ENCODE peak calls at places on chromosomes 16 and 17, in six cellular contexts. P is GM23338, O is HCT116, A is OCI-LY7, B is hepatocyte, M is GM23248. K is an unnamed sample.

GRCh38 chr16:83722501-83723183 is 85.1 kb upstream of the HSBP1 start:
- DNase-seq in P (no peak), O (no peak), A (no peak), B (no peak), M (peak; percentile 31), K (no peak)

GRCh38 chr17:46785696-46786095 is 32.8 kb downstream of the WNT3 start:
- DNase-seq in P (peak; percentile 59), O (no peak), A (no peak), B (peak; percentile 54), M (no peak), K (peak; percentile 80)

GRCh38 chr16:83272843-83273242 is 534.9 kb upstream of the HSBP1 start:
- DNase-seq in P (no peak), O (no peak), A (no peak), B (no peak), M (no peak), K (no peak)

GRCh38 chr17:45020354-45021138 is 30.9 kb downstream of the DCAKD start:
- DNase-seq in P (peak; percentile 82), O (no peak), A (no peak), B (no peak), M (no peak), K (peak; percentile 81)

GRCh38 chr17:12088035-12088434 is 67.4 kb downstream of the MAP2K4 start:
- DNase-seq in P (no peak), O (no peak), A (no peak), B (no peak), M (no peak), K (no peak)

GRCh38 chr17:54980372-54980771 is 11.8 kb downstream of the STXBP4 start:
- DNase-seq in P (peak; percentile 11), O (no peak), A (no peak), B (no peak), M (no peak), K (no peak)

GRCh38 chr16:22297871-22298733 is 893 bp downstream of the POLR3E start:
- DNase-seq in P (peak; percentile 76), O (peak; percentile 94), A (peak; percentile 90), B (peak; percentile 82), M (peak; percentile 99), K (peak; percentile 87)

GRCh38 chr17:35117984-35118383 is 1.7 kb downstream of the RAD51D start:
- DNase-seq in P (no peak), O (no peak), A (peak; percentile 63), B (no peak), M (peak; percentile 59), K (no peak)

GRCh38 chr17:82449136-82449882 is 1.2 kb downstream of the CYBC1 start:
- DNase-seq in P (peak; percentile 82), O (no peak), A (peak; percentile 100), B (no peak), M (no peak), K (peak; percentile 27)

GRCh38 chr16:85718153-85718477 is 29.4 kb upstream of the GINS2 start:
- DNase-seq in P (no peak), O (no peak), A (no peak), B (no peak), M (no peak), K (no peak)

GRCh38 chr16:2520784-2521577 is 810 bp downstream of the AMDHD2 start:
- DNase-seq in P (peak; percentile 60), O (no peak), A (peak; percentile 57), B (peak; percentile 69), M (peak; percentile 67), K (peak; percentile 53)

GRCh38 chr17:79841369-79842135 is 2.3 kb upstream of the CBX4 start:
- DNase-seq in P (peak; percentile 69), O (no peak), A (no peak), B (peak; percentile 40), M (no peak), K (peak; percentile 54)
- TF ChIP-seq EZH2phosphoT487 in P (no peak), O (no peak), A (peak; percentile 90), B (peak; percentile 75), M (peak; percentile 78), K (peak; percentile 90)

GRCh38 chr16:69827527-69827926 is 65.4 kb downstream of the WWP2 start:
- DNase-seq in P (no peak), O (no peak), A (no peak), B (no peak), M (no peak), K (no peak)
- TF ChIP-seq EZH2phosphoT487 in P (no peak), O (no peak), A (no peak), B (no peak), M (no peak), K (no peak)

DNA sequence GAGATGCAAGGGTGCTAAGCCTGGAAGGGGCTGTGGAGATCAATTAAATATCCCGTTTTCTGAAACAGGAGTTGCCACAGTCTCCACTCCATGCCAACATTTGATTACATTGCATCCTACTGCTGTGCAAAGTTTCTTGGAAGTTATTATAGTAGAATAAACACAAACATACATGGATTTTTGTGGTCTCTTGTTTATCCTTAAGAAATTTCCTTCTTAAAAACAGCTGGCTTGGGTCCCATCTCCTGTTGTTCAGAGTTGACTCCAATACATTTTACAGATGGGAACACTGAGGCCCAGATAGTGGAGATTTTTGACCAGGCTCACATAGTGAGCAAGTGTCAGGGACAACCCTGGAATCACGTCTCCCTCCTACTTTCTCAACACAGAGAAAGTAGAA is 124.0 kb upstream of the ADAMTS18 start:
- DNase-seq in P (no peak), O (no peak), A (no peak), B (no peak), M (no peak), K (no peak)
- TF ChIP-seq EZH2phosphoT487 in P (no peak), O (no peak), A (no peak), B (no peak), M (no peak), K (no peak)

DNA sequence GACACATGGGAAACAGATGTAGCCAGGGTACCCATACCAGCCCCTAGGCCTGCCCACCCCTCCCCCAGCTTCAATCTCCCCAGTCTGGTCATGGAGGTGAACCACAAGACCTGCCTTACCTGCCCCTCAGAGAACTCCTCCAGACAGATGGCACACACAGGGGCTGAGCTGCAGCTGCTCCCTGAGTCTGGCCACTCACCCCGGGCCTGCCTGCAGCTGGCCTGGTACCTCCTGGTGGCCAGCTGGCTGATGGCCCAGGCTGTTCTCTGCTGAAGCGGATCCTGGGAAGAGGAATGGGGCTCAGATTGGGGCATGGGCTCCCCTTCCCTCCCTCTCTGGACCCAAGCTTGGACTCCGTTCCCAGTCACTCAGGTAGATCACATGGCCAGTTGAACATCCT is 8.7 kb upstream of the SUPT4H1 start:
- DNase-seq in P (no peak), O (no peak), A (no peak), B (no peak), M (no peak), K (no peak)
- TF ChIP-seq EZH2phosphoT487 in P (no peak), O (no peak), A (no peak), B (no peak), M (no peak), K (no peak)

GRCh38 chr17:17107891-17108680 is 65.8 kb downstream of the MPRIP start:
- DNase-seq in P (no peak), O (no peak), A (no peak), B (no peak), M (peak; percentile 39), K (no peak)
- TF ChIP-seq EZH2phosphoT487 in P (no peak), O (no peak), A (no peak), B (no peak), M (no peak), K (no peak)

GRCh38 chr16:88854306-88855111 is 2.2 kb downstream of the GALNS start:
- DNase-seq in P (no peak), O (no peak), A (peak; percentile 49), B (no peak), M (no peak), K (no peak)
- TF ChIP-seq EZH2phosphoT487 in P (no peak), O (no peak), A (no peak), B (no peak), M (no peak), K (no peak)

K was measured in neural progenitor cell.